ENCODE peak calls at places on chromosomes 1 and 21, in six cellular contexts. M is IMR-90, T is mesendoderm, V is H1, J is mesenchymal stem cell, E is H9. X is an unnamed sample.

GRCh38 chr1:51734899-51735745 is 118.2 kb downstream of the OSBPL9 start:
- DNase-seq in M (no peak), T (no peak), V (no peak), J (no peak), E (no peak), X (no peak)

GRCh38 chr1:43147625-43148319 is 24.3 kb downstream of the EBNA1BP2 start:
- DNase-seq in M (peak; percentile 32), T (peak; percentile 99), V (peak; percentile 94), J (peak; percentile 73), E (peak; percentile 99), X (peak; percentile 91)

GRCh38 chr1:89932598-89933364 is 62.1 kb upstream of the ZNF326 start:
- DNase-seq in M (no peak), T (no peak), V (no peak), J (no peak), E (no peak), X (no peak)

GRCh38 chr1:54485417-54485816 is 62.6 kb upstream of the ACOT11 start:
- DNase-seq in M (no peak), T (no peak), V (no peak), J (no peak), E (no peak), X (no peak)

GRCh38 chr1:234697741-234698140 is 87.8 kb upstream of the IRF2BP2 start:
- DNase-seq in M (no peak), T (no peak), V (no peak), J (no peak), E (no peak), X (no peak)

GRCh38 chr1:4693891-4694290 is 39.5 kb downstream of the AJAP1 start:
- DNase-seq in M (no peak), T (no peak), V (no peak), J (no peak), E (no peak), X (no peak)

GRCh38 chr1:210347112-210347511 is 18.4 kb downstream of the HHAT start:
- DNase-seq in M (no peak), T (no peak), V (no peak), J (peak; percentile 19), E (no peak), X (no peak)

GRCh38 chr1:112818990-112819689 is 104.0 kb upstream of the PPM1J start:
- DNase-seq in M (peak; percentile 91), T (peak; percentile 90), V (no peak), J (peak; percentile 81), E (no peak), X (no peak)

GRCh38 chr21:27513016-27513415 is 546.1 kb upstream of the ADAMTS5 start:
- DNase-seq in M (no peak), T (no peak), V (no peak), J (no peak), E (no peak), X (no peak)

GRCh38 chr1:46747683-46748288 is 28.9 kb upstream of the EFCAB14 start:
- DNase-seq in M (peak; percentile 55), T (peak; percentile 86), V (no peak), J (peak; percentile 50), E (peak; percentile 71), X (peak; percentile 47)

DNA sequence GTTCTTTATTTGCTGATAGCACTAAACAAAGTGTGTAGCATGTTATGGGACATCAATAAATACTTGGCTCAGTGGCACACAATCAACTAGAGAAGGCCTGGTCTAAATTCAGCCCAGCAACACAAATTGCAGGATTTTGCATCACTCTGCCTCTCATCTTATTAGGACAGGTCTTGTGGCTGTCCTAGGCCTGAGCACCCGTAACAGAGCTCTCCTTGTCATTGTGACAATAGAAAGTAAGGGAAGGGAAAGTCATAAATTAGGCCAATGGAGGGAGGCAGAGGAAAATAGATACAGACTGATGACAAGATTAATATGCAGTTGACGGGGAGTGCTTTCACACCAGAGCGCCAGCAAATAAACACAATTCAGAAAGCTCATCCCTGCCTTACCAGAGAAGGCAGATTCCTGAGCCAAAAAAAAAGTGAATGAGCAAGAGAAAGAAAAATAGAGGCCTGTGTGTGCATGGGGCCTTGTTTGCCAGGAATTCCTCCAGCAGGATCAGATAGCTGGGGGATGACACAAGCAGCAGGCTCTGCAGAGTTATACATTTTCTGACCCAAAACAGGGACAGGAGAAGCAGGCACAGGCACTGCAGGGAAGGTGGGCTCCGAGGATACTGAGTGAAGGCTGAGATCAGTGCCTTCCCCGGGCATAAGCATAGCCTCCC is 109.9 kb upstream of the SPAG17 start:
- DNase-seq in M (no peak), T (peak; percentile 24), V (no peak), J (no peak), E (no peak), X (no peak)
- H2AK5ac ChIP-seq in M (no peak overlapping the region), T (no peak overlapping the region), V (no peak overlapping the region), J (no peak overlapping the region), E (no peak overlapping the region), X (no peak overlapping the region)

GRCh38 chr1:31776511-31776910 is 12.4 kb upstream of the ADGRB2 start:
- DNase-seq in M (no peak), T (no peak), V (no peak), J (no peak), E (no peak), X (no peak)
- H3K27me3 ChIP-seq in M (peaks cover 51% of the 10 kb centered on the region), T (peaks cover 15% of the 10 kb centered on the region), V (peaks cover 25% of the 10 kb centered on the region), J (peaks cover 66% of the 10 kb centered on the region), E (peaks cover 31% of the 10 kb centered on the region), X (peaks cover 30% of the 10 kb centered on the region)

GRCh38 chr1:1432566-1432950 is 2.9 kb upstream of the VWA1 start:
- DNase-seq in M (no peak), T (no peak), V (no peak), J (no peak), E (no peak), X (no peak)
- H2AK5ac ChIP-seq in M (no peak overlapping the region), T (no peak overlapping the region), V (peak overlapping the region; percentile 24), J (peak overlapping the region; percentile 94), E (no peak overlapping the region), X (peak overlapping the region; percentile 98)

GRCh38 chr1:226553594-226554279 is 5.2 kb downstream of the STUM start:
- DNase-seq in M (no peak), T (no peak), V (no peak), J (no peak), E (no peak), X (no peak)
- H3K27me3 ChIP-seq in M (peaks cover 56% of the 10 kb centered on the region), T (peaks cover 7% of the 10 kb centered on the region), V (peaks cover 10% of the 10 kb centered on the region), J (peaks cover 34% of the 10 kb centered on the region), E (peaks cover 13% of the 10 kb centered on the region), X (peaks cover 27% of the 10 kb centered on the region)

DNA sequence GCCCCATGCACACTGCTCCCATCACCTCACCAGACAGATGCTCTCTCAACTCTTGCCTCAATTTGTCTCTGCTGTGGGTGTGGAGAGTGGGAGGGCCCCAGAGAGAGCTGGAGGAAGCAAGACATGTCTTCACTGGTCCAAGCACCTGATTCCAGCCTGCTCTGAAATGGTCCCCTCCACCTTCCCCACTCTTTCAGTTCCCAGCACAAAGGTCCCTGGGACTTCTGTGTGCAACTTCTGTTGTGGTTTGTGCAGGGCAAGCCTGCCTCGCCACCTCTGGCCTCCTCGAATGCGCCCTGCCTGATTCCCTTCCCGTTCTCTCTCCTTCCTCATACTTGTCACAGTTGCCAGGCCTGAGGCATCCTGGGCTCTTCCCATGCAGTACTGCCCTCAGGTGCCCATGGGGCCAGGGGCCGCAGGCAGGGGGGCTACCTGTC is 119.3 kb downstream of the SYT2 start:
- DNase-seq in M (no peak), T (no peak), V (no peak), J (no peak), E (no peak), X (no peak)
- H2AK5ac ChIP-seq in M (peak overlapping the region; percentile 92), T (no peak overlapping the region), V (no peak overlapping the region), J (peak overlapping the region; percentile 85), E (no peak overlapping the region), X (no peak overlapping the region)

DNA sequence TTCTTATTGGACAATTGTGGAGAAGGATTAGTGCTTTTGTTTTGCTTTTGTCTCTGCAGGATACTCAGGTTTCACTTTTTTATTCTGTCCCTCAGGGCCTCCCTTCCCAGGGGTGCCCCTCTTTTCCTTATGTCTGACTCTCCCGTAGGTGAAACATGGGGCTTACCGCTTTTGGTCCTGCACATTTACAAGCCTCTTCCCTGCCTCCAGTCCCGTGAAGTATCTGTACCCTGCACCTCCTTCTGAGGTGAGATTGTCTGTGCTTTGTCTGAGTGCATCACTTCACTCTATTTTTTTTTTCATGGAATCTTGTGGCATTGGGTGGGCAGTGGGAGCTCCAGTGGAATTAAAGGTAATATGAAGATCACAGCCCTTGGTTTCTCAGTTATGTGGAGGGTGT is 758.1 kb upstream of the TPTE start:
- DNase-seq in M (no peak), T (no peak), V (no peak), J (no peak), E (no peak), X (no peak)
- H3K27me3 ChIP-seq in M (no peaks in the 10 kb centered on the region), T (no peaks in the 10 kb centered on the region), V (no peaks in the 10 kb centered on the region), J (no peaks in the 10 kb centered on the region), E (no peaks in the 10 kb centered on the region), X (no peaks in the 10 kb centered on the region)

X was measured in neuronal stem cell.